ENCODE peak calls at places on chromosomes 4 and X, in seven cellular contexts. W, M, F, P, X, B and L are unnamed samples.
A peak's percentile ranks its signal among the peaks of the same experiment; 100 is the strongest.

GRCh38 chrX:154409222-154409871 is at the start of gene DNASE1L1:
- DNase-seq in W (peak; percentile 87), M (no peak), F (peak; percentile 50), P (no peak), X (no peak), B (no peak), L (peak; percentile 77)

GRCh38 chr4:124997907-124998306 is 285.4 kb upstream of the ANKRD50 start:
- DNase-seq in W (no peak), M (no peak), F (no peak), P (no peak), X (no peak), B (no peak), L (no peak)

GRCh38 chr4:155796031-155796430 is 37.2 kb downstream of the GUCY1B1 start:
- DNase-seq in W (peak; percentile 35), M (no peak), F (no peak), P (no peak), X (peak; percentile 50), B (no peak), L (no peak)

GRCh38 chr4:182489607-182490006 is 246.4 kb downstream of the TENM3 start:
- DNase-seq in W (no peak), M (no peak), F (no peak), P (no peak), X (no peak), B (no peak), L (no peak)

GRCh38 chrX:46637937-46638336 is 64.4 kb downstream of the CHST7 start:
- DNase-seq in W (peak; percentile 41), M (no peak), F (no peak), P (no peak), X (no peak), B (no peak), L (peak; percentile 3)

GRCh38 chr4:23819041-23819511 is 70.8 kb downstream of the PPARGC1A start:
- DNase-seq in W (peak; percentile 35), M (no peak), F (no peak), P (no peak), X (no peak), B (no peak), L (no peak)

GRCh38 chrX:2387614-2388239 is 113.0 kb downstream of the DHRSX start:
- DNase-seq in W (no peak), M (no peak), F (no peak), P (no peak), X (no peak), B (no peak), L (no peak)

GRCh38 chr4:153152453-153153338 is 51.5 kb upstream of the TRIM2 start:
- DNase-seq in W (no peak), M (peak; percentile 57), F (peak; percentile 49), P (peak; percentile 67), X (peak; percentile 83), B (peak; percentile 58), L (peak; percentile 58)

GRCh38 chrX:68918202-68918601 is 89.4 kb downstream of the EFNB1 start:
- DNase-seq in W (no peak), M (no peak), F (no peak), P (no peak), X (peak; percentile 34), B (no peak), L (no peak)